ENCODE peak calls at places on chromosomes 6 and 20, in five cellular contexts. F is NCI-H1436; E is right atrium auricular region; T is stimulated activated CD4-positive, alpha-beta T cell treated with anti-CD3 and anti-CD28 coated beads, Interleukin-2, amount 100 ng/mL, for 24 hours; R is substantia nigra. K is an unnamed sample.

GRCh38 chr20:59668926-59669325 is 64.6 kb downstream of the PHACTR3 start:
- DNase-seq in T (no peak), E (peak), R (no peak), F (no peak), K (no peak)

GRCh38 chr6:38973178-38974057 is 75.2 kb upstream of the GLP1R start:
- DNase-seq in E (no peak), R (no peak), F (peak), T (no peak), K (peak)

GRCh38 chr6:14406616-14407343 is 289.2 kb downstream of the CD83 start:
- DNase-seq in R (no peak), T (no peak), F (no peak), E (no peak), K (no peak)

GRCh38 chr20:51249781-51250180 is 226.9 kb upstream of the KCNG1 start:
- DNase-seq in T (no peak), E (no peak), R (no peak), F (no peak), K (no peak)

GRCh38 chr6:157966597-157966977 is 15.1 kb upstream of the SYNJ2 start:
- DNase-seq in E (no peak), F (no peak), T (no peak), R (no peak), K (no peak)

GRCh38 chr20:33284937-33285336 is 1.9 kb downstream of the BPIFB1 start:
- DNase-seq in T (no peak), R (no peak), F (no peak), E (no peak), K (no peak)

GRCh38 chr6:144252289-144252688 is 32.8 kb upstream of the UTRN start:
- DNase-seq in T (no peak), E (no peak), F (no peak), R (no peak), K (no peak)

GRCh38 chr6:163718537-163718936 is 304.0 kb downstream of the QKI start:
- DNase-seq in R (no peak), F (no peak), E (no peak), T (no peak), K (no peak)

GRCh38 chr6:30321692-30322388 is 4.9 kb upstream of the TRIM39 start:
- DNase-seq in R (no peak), E (no peak), F (no peak), T (no peak), K (no peak)